ENCODE peak calls at places on chromosome 13, in seven cellular contexts. J, Q, T, L, H, P and N are unnamed samples.

GRCh38 chr13:98098511-98098910 is 44.4 kb upstream of the FARP1 start:
- DNase-seq in J (no peak), Q (no peak), T (no peak), L (no peak), H (no peak), P (no peak), N (no peak)

GRCh38 chr13:78787189-78787588 is 128.2 kb upstream of the OBI1 start:
- DNase-seq in J (no peak), Q (no peak), T (no peak), L (no peak), H (no peak), P (no peak), N (no peak)

GRCh38 chr13:23350009-23350408 is 83.5 kb downstream of the SACS start:
- DNase-seq in J (no peak), Q (no peak), T (no peak), L (no peak), H (no peak), P (no peak), N (no peak)

GRCh38 chr13:100608906-100609305 is 20.3 kb upstream of the GGACT start:
- DNase-seq in J (no peak), Q (no peak), T (no peak), L (peak), H (no peak), P (no peak), N (no peak)

GRCh38 chr13:51249767-51250741 is 27.9 kb downstream of the FAM124A start:
- DNase-seq in J (no peak), Q (no peak), T (no peak), L (no peak), H (no peak), P (no peak), N (no peak)

GRCh38 chr13:98109226-98109625 is 33.7 kb upstream of the FARP1 start:
- DNase-seq in J (no peak), Q (no peak), T (no peak), L (no peak), H (no peak), P (no peak), N (no peak)

GRCh38 chr13:78595458-78595818 is 7.9 kb downstream of the POU4F1 start:
- DNase-seq in J (no peak), Q (peak), T (no peak), L (no peak), H (peak), P (no peak), N (no peak)

GRCh38 chr13:92842145-92842544 is 384.5 kb upstream of the GPC6 start:
- DNase-seq in J (peak), Q (no peak), T (no peak), L (no peak), H (no peak), P (no peak), N (no peak)

GRCh38 chr13:36997716-36998427 is 1.3 kb downstream of the ALG5 start:
- DNase-seq in J (no peak), Q (no peak), T (no peak), L (no peak), H (no peak), P (no peak), N (no peak)

GRCh38 chr13:87147076-87147475 is 524.1 kb upstream of the SLITRK5 start:
- DNase-seq in J (no peak), Q (no peak), T (no peak), L (no peak), H (no peak), P (no peak), N (no peak)

GRCh38 chr13:99150575-99151370 is 49.9 kb upstream of the UBAC2 start:
- DNase-seq in J (peak), Q (no peak), T (no peak), L (no peak), H (no peak), P (no peak), N (no peak)

GRCh38 chr13:70107125-70107497 is 515 bp upstream of the ATXN8OS start:
- DNase-seq in J (no peak), Q (peak), T (no peak), L (no peak), H (no peak), P (no peak), N (no peak)

GRCh38 chr13:46022476-46022875 is 30.1 kb downstream of the ZC3H13 start:
- DNase-seq in J (no peak), Q (no peak), T (no peak), L (no peak), H (no peak), P (no peak), N (no peak)

GRCh38 chr13:92682832-92683517 is 543.6 kb upstream of the GPC6 start:
- DNase-seq in J (no peak), Q (no peak), T (no peak), L (no peak), H (no peak), P (no peak), N (no peak)

GRCh38 chr13:107117327-107118012 is 549.5 kb upstream of the ARGLU1 start:
- DNase-seq in J (no peak), Q (no peak), T (peak), L (no peak), H (no peak), P (no peak), N (no peak)

GRCh38 chr13:51477653-51478324 is 25.0 kb upstream of the INTS6 start:
- DNase-seq in J (no peak), Q (no peak), T (no peak), L (no peak), H (no peak), P (no peak), N (no peak)

GRCh38 chr13:95099541-95099940 is 201.7 kb downstream of the ABCC4 start:
- DNase-seq in J (peak), Q (no peak), T (no peak), L (no peak), H (no peak), P (no peak), N (no peak)

GRCh38 chr13:95267662-95268369 is 33.4 kb downstream of the ABCC4 start:
- DNase-seq in J (peak), Q (no peak), T (no peak), L (no peak), H (no peak), P (no peak), N (no peak)

GRCh38 chr13:107765724-107766436 is 449.5 kb downstream of the LIG4 start:
- DNase-seq in J (no peak), Q (no peak), T (no peak), L (no peak), H (no peak), P (no peak), N (no peak)

GRCh38 chr13:26474286-26474685 is 83.2 kb upstream of the WASF3 start:
- DNase-seq in J (no peak), Q (no peak), T (no peak), L (no peak), H (no peak), P (no peak), N (no peak)

GRCh38 chr13:26914624-26915023 is 154.0 kb upstream of the GPR12 start:
- DNase-seq in J (no peak), Q (no peak), T (no peak), L (no peak), H (no peak), P (no peak), N (no peak)

GRCh38 chr13:49421391-49421790 is 22.5 kb downstream of the CAB39L start:
- DNase-seq in J (no peak), Q (peak), T (no peak), L (no peak), H (peak), P (no peak), N (no peak)

GRCh38 chr13:50161052-50161451 is 145.8 kb downstream of the KCNRG start:
- DNase-seq in J (no peak), Q (no peak), T (no peak), L (no peak), H (no peak), P (no peak), N (no peak)

GRCh38 chr13:99354371-99354951 is 47.3 kb upstream of the GPR183 start:
- DNase-seq in J (no peak), Q (no peak), T (no peak), L (peak), H (no peak), P (no peak), N (no peak)

GRCh38 chr13:48977973-48978372 is 2.3 kb downstream of the FNDC3A start:
- DNase-seq in J (no peak), Q (no peak), T (no peak), L (no peak), H (no peak), P (no peak), N (no peak)

GRCh38 chr13:59356607-59357006 is 807.1 kb downstream of the DIAPH3 start:
- DNase-seq in J (no peak), Q (no peak), T (peak), L (no peak), H (no peak), P (peak), N (no peak)

GRCh38 chr13:27960362-27961226 is 8.5 kb downstream of the CDX2 start:
- DNase-seq in J (no peak), Q (peak), T (peak), L (peak), H (peak), P (no peak), N (peak)
- TF ChIP-seq CTCF in J (peak), Q (peak), T (peak), L (peak), H (peak), P (peak), N (peak)

GRCh38 chr13:113087923-113088690 is 17.5 kb upstream of the F7 start:
- DNase-seq in J (no peak), Q (no peak), T (peak), L (no peak), H (no peak), P (no peak), N (no peak)

GRCh38 chr13:113086991-113087922 is 18.3 kb upstream of the F7 start:
- DNase-seq in J (no peak), Q (no peak), T (peak), L (no peak), H (no peak), P (no peak), N (no peak)

GRCh38 chr13:113084943-113085540 is 20.5 kb upstream of the F7 start:
- DNase-seq in J (no peak), Q (no peak), T (peak), L (no peak), H (no peak), P (no peak), N (no peak)

GRCh38 chr13:113084094-113084942 is 21.3 kb upstream of the F7 start:
- DNase-seq in J (no peak), Q (no peak), T (peak), L (no peak), H (no peak), P (no peak), N (no peak)

DNA sequence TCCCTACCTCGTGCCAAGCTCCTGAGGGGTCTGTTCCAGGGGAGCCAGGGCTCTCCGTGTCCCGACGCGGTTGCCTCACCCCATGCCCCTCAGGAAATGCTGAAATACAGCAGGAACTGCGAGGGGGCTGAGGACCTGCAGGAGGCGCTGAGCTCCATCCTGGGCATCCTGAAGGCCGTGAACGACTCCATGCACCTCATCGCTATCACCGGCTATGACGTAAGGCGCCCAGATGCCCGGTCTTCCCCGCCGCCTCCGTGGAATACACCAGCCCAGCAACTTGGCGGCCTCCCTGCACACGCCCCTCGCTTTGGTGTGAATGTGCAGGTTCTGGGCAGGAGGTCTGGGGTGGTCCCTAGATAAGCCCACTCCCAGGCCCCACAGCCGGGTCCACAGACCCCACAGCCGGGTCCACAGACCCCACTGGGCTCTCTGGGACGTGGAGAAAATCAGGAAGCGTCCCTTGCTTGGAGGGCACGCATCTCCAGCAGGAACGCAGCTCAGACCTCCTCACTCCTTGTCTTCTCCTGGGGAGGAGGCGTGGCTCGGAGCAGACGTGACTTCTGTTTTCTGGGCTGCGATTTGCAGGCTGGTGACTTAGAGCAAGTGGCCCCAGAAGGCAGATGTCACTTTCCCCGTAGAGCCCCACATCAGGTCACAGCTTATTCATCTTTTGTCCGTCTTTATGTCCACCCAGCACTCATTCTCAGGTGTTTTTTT is 19.4 kb upstream of the F7 start:
- DNase-seq in J (no peak), Q (peak), T (peak), L (no peak), H (peak), P (no peak), N (no peak)
- TF ChIP-seq CTCF in J (peak), Q (peak), T (no peak), L (no peak), H (no peak), P (no peak), N (no peak)

GRCh38 chr13:42484396-42484795 is 89.6 kb upstream of the TNFSF11 start:
- DNase-seq in J (no peak), Q (no peak), T (no peak), L (no peak), H (no peak), P (no peak), N (no peak)

GRCh38 chr13:42474954-42475353 is 99.0 kb upstream of the TNFSF11 start:
- DNase-seq in J (peak), Q (no peak), T (no peak), L (no peak), H (no peak), P (no peak), N (no peak)

GRCh38 chr13:42477588-42478190 is 96.3 kb upstream of the TNFSF11 start:
- DNase-seq in J (no peak), Q (no peak), T (no peak), L (no peak), H (no peak), P (no peak), N (no peak)

GRCh38 chr13:42478531-42479156 is 95.3 kb upstream of the TNFSF11 start:
- DNase-seq in J (no peak), Q (peak), T (no peak), L (no peak), H (no peak), P (no peak), N (no peak)
- TF ChIP-seq CTCF in J (peak), Q (peak), T (no peak), L (peak), H (no peak), P (no peak), N (peak)

DNA sequence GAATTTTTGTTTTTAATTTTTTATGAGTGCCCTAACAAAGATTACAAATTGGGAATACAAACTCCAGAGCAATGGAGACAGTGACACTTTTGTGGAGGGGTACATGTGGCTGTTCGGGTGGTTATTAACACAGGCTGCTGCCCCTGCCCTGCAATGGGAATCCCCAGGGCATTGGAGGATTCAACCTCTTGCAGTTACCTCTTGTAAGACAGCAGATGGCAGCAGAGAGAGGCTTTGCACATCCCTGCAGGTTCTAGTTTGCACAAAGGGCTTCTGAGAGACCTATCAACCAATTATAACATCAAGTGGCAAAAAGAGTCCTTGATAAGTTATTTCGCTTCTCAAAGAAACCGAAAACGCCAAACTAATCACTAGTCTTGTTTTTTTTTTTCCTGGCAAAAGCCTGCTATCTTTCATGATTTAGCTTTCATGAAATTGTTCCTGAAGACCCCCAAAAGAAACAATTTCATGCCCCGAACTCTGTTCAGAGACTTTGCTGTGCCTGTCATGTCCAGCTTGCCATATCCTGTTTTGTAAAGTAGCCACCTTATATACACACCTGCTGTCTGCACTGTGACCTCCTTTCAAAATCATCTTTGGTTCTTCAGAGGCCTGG is 10.4 kb downstream of the GJB2 start:
- DNase-seq in J (peak), Q (peak), T (no peak), L (no peak), H (peak), P (no peak), N (peak)
- TF ChIP-seq CTCF in J (peak), Q (peak), T (peak), L (peak), H (peak), P (peak), N (peak)

DNA sequence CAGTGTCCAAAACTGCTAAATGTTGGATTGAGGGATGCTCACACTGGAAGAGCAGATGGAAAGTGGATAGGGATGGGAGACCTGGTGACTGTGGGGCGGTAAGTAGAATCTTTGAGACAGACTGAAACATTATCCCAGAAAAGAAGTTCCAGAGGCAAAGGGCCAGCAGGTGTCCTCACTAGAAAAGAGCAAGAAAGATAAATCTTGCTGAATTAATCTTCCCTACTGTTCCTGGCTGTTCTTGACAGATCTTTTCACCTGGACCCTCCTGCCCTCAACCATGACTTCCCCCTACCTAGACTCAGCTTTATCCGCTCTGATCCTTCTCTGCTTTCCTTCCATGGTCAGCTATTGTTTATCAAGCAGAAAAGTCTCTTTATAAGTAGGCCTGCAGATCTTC is 35.0 kb upstream of the FRY start:
- DNase-seq in J (no peak), Q (no peak), T (no peak), L (no peak), H (no peak), P (no peak), N (no peak)
- TF ChIP-seq CTCF in J (no peak), Q (no peak), T (no peak), L (no peak), H (no peak), P (no peak), N (no peak)

GRCh38 chr13:111344471-111345191 is 24.2 kb downstream of the TEX29 start:
- DNase-seq in J (peak), Q (peak), T (peak), L (no peak), H (peak), P (peak), N (peak)
- TF ChIP-seq CTCF in J (peak), Q (peak), T (peak), L (no peak), H (peak), P (peak), N (no peak)

GRCh38 chr13:102138635-102139225 is 263.1 kb downstream of the FGF14 start:
- DNase-seq in J (no peak), Q (no peak), T (no peak), L (no peak), H (no peak), P (no peak), N (no peak)

GRCh38 chr13:102145750-102146149 is 256.1 kb downstream of the FGF14 start:
- DNase-seq in J (no peak), Q (no peak), T (no peak), L (no peak), H (no peak), P (no peak), N (no peak)

GRCh38 chr13:102139626-102140025 is 262.2 kb downstream of the FGF14 start:
- DNase-seq in J (no peak), Q (no peak), T (no peak), L (no peak), H (no peak), P (no peak), N (no peak)

GRCh38 chr13:102142473-102142826 is 259.4 kb downstream of the FGF14 start:
- DNase-seq in J (no peak), Q (no peak), T (no peak), L (no peak), H (no peak), P (no peak), N (no peak)

DNA sequence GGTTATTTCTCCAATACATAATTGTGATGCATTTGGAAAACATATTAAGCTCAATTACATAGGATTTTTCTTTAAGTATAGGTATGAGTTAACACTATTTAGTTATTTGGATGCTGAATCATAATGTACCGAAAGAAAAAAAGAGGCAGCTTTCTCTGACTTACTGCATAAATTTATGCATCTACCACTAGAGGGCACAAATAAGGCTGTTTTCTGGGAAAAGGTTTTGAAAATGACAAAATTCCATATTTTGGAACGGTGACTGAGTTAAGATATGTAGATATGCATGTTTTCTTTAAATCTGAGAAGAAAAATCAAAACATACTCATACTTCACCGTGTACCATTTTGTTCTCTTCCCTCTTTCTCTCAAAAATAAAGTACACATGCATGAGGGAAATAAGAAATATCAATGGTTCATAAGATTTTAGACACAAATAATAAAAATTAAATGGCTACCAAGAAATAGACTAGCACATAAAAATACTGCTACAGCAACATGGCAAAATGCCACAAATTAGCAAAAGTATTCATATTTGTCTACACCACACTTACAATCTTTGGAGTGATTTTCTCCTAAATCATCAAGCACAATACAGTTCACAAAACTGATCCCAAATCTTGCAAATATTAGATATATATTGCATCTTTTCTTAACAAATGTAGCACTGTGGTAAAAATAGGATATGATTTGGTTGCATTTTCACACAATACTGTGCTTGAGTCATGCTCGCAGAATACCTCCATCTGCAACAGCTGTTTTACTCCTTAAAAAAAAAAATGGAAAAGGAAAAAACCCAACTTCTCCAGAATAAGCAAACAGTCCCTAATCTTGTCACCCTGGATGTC is 260.0 kb downstream of the FGF14 start:
- DNase-seq in J (no peak), Q (peak), T (no peak), L (no peak), H (no peak), P (no peak), N (no peak)
- TF ChIP-seq CTCF in J (peak), Q (peak), T (peak), L (peak), H (peak), P (peak), N (peak)

DNA sequence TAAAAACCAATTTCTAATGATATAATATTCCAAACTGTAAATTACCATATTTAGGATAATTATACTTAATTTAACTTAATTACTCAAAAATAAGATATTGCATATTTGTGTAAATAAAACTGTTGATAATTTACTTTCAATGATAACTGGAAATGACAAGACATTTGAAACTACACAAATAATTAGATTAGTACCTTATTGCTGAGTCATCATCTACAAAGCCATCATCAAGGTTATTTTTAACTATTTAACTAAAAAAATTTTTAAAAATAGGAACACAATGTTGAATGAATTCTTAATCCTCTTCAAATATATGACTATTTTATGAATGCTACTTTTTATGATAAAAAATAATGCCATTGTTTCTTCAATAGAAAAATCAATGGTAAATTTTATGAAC is 364.3 kb downstream of the SLITRK6 start:
- DNase-seq in J (no peak), Q (no peak), T (no peak), L (no peak), H (no peak), P (no peak), N (no peak)
- TF ChIP-seq CTCF in J (no peak), Q (no peak), T (no peak), L (no peak), H (no peak), P (no peak), N (no peak)